ENCODE peak calls at places on chromosomes 4 and X, in nine cellular contexts. W, N, V, B, J, Z, E, D and L are unnamed samples.

GRCh38 chr4:2408401-2408958 is 10.0 kb downstream of the ZFYVE28 start:
- DNase-seq in W (no peak), N (no peak), V (peak), B (no peak), J (peak), Z (no peak), E (no peak), D (peak), L (no peak)

GRCh38 chrX:23981222-23981621 is 45.8 kb downstream of the KLHL15 start:
- DNase-seq in W (peak), N (no peak), V (no peak), B (no peak), J (no peak), Z (no peak), E (no peak), D (no peak), L (no peak)

GRCh38 chr4:187251896-187252295 is 528.2 kb upstream of the FAT1 start:
- DNase-seq in W (no peak), N (no peak), V (no peak), B (no peak), J (no peak), Z (no peak), E (no peak), D (no peak), L (no peak)

GRCh38 chrX:56068274-56068758 is 163.8 kb upstream of the KLF8 start:
- DNase-seq in W (no peak), N (no peak), V (peak), B (no peak), J (no peak), Z (peak), E (peak), D (no peak), L (no peak)

GRCh38 chrX:20233336-20233735 is 33.4 kb downstream of the RPS6KA3 start:
- DNase-seq in W (no peak), N (no peak), V (no peak), B (no peak), J (no peak), Z (no peak), E (no peak), D (no peak), L (no peak)

GRCh38 chr4:122469457-122469856 is 12.9 kb upstream of the IL2 start:
- DNase-seq in W (no peak), N (no peak), V (peak), B (no peak), J (no peak), Z (no peak), E (no peak), D (no peak), L (no peak)

GRCh38 chr4:28350485-28350884 is 1489.8 kb downstream of the STIM2 start:
- DNase-seq in W (no peak), N (no peak), V (no peak), B (no peak), J (no peak), Z (no peak), E (no peak), D (no peak), L (no peak)

GRCh38 chrX:24371391-24371972 is 11.0 kb downstream of the SUPT20HL1 start:
- DNase-seq in W (peak), N (peak), V (peak), B (no peak), J (peak), Z (peak), E (peak), D (no peak), L (peak)

GRCh38 chr4:174880001-174880400 is 38.2 kb upstream of the ADAM29 start:
- DNase-seq in W (no peak), N (no peak), V (no peak), B (no peak), J (no peak), Z (no peak), E (no peak), D (no peak), L (no peak)

GRCh38 chrX:11566814-11567213 is 98.9 kb downstream of the ARHGAP6 start:
- DNase-seq in W (no peak), N (no peak), V (no peak), B (no peak), J (no peak), Z (no peak), E (no peak), D (no peak), L (no peak)

GRCh38 chrX:73987166-73987565 is 316.8 kb upstream of the ZCCHC13 start:
- DNase-seq in W (no peak), N (no peak), V (no peak), B (no peak), J (no peak), Z (no peak), E (no peak), D (no peak), L (no peak)

GRCh38 chr4:140296335-140296753 is 77.1 kb upstream of the SCOC start:
- DNase-seq in W (no peak), N (peak), V (no peak), B (peak), J (no peak), Z (peak), E (peak), D (no peak), L (no peak)

GRCh38 chrX:47574609-47575325 is 7.5 kb upstream of the TIMP1 start:
- DNase-seq in W (no peak), N (no peak), V (no peak), B (no peak), J (no peak), Z (no peak), E (no peak), D (no peak), L (no peak)

GRCh38 chrX:6813836-6814370 is 279.0 kb upstream of the VCX3A start:
- DNase-seq in W (peak), N (no peak), V (no peak), B (no peak), J (no peak), Z (no peak), E (no peak), D (no peak), L (no peak)

GRCh38 chr4:88108747-88109122 is 49.7 kb downstream of the ABCG2 start:
- DNase-seq in W (no peak), N (no peak), V (no peak), B (no peak), J (no peak), Z (no peak), E (no peak), D (no peak), L (no peak)

GRCh38 chr4:150308824-150309472 is 230.7 kb downstream of the DCLK2 start:
- DNase-seq in W (no peak), N (no peak), V (no peak), B (no peak), J (no peak), Z (no peak), E (no peak), D (no peak), L (no peak)

GRCh38 chrX:56783450-56783831 is 54.4 kb downstream of the NBDY start:
- DNase-seq in W (peak), N (no peak), V (peak), B (peak), J (no peak), Z (no peak), E (peak), D (no peak), L (no peak)

GRCh38 chrX:121823406-121823805 is 776.0 kb downstream of the GLUD2 start:
- DNase-seq in W (no peak), N (no peak), V (no peak), B (no peak), J (no peak), Z (no peak), E (no peak), D (no peak), L (no peak)

GRCh38 chr4:4985844-4986243 is 33.4 kb downstream of the CYTL1 start:
- DNase-seq in W (peak), N (no peak), V (no peak), B (no peak), J (peak), Z (no peak), E (no peak), D (no peak), L (no peak)

GRCh38 chr4:17276821-17277220 is 235.1 kb downstream of the QDPR start:
- DNase-seq in W (no peak), N (no peak), V (no peak), B (peak), J (no peak), Z (peak), E (no peak), D (no peak), L (no peak)

GRCh38 chr4:385934-386707 is 48.5 kb downstream of the ZNF141 start:
- DNase-seq in W (no peak), N (no peak), V (no peak), B (no peak), J (no peak), Z (no peak), E (no peak), D (no peak), L (no peak)

GRCh38 chr4:131978120-131978519 is 1171.0 kb upstream of the PCDH10 start:
- DNase-seq in W (no peak), N (no peak), V (no peak), B (no peak), J (no peak), Z (no peak), E (no peak), D (no peak), L (no peak)

DNA sequence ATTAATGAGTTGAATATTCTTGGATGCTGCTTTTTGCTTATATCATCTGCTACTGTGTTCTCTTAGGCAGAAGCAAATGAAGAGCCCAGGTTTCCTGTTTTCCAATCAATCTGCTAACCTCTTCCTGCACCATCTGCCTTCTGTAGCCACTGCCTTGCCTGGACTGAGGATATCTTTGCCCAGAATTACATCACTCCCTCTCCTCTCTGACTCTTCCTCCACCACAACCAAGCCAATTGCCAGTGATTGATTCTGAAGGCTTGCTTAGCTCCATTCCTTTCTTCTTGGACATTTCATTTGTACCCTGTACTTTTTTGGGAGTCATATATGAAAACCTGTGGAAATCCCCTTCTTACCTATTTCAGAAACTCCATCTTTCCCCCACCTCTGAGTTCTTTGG is 14.0 kb downstream of the SGMS2 start:
- DNase-seq in W (no peak), N (no peak), V (no peak), B (no peak), J (no peak), Z (no peak), E (no peak), D (no peak), L (no peak)
- H3K27ac ChIP-seq in W (no peak), N (no peak), V (no peak), B (no peak), J (no peak), Z (no peak), E (peak), D (peak), L (no peak)

GRCh38 chr4:7045553-7045952 is 2.4 kb downstream of the TADA2B start:
- DNase-seq in W (no peak), N (no peak), V (no peak), B (peak), J (no peak), Z (no peak), E (no peak), D (no peak), L (no peak)
- H3K4me3 ChIP-seq in W (no peak), N (peak), V (no peak), B (no peak), J (peak), Z (no peak), E (peak), D (peak), L (no peak)

DNA sequence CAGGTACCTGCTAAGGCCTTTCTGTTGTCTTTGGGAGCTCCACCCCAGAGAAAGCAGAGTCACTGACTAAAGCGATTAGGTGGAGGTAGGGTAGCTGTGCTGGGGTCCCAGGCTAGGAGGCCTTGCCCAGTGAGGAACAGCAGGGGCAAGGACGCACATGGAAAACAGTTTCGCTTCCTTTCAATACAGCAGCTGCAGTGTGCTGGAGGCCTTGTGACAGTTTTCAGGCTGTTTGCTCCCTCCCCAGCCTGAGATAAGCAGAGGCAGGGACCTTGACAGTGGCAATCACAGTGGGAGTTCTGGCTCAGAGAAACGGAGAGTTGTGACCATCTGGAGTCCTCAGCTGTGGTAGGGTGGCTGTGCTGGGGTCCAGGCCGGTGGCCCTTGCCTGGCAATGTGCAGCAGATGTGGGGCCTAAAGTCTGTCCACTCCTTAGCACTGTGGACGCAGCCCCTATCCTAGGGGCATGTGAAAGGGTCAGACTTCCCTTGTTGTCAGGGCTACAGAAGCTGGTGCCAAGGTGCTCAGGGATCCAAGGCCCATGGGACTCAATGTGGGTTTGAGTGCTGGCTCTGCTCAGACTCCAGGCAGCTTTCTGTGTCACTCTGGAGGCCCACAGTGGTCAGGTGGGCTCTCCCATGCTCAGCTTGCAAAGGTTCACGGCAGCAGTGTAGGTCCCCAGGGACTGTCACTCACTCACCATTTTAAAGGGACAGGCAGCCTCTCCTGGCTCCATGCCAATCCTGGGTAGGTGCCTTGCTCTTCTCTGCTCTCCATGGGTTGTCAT is 534.9 kb upstream of the FMR1 start:
- DNase-seq in W (peak), N (no peak), V (no peak), B (peak), J (peak), Z (no peak), E (no peak), D (no peak), L (no peak)
- H3K27ac ChIP-seq in W (no peak), N (no peak), V (no peak), B (no peak), J (no peak), Z (no peak), E (no peak), D (no peak), L (no peak)

DNA sequence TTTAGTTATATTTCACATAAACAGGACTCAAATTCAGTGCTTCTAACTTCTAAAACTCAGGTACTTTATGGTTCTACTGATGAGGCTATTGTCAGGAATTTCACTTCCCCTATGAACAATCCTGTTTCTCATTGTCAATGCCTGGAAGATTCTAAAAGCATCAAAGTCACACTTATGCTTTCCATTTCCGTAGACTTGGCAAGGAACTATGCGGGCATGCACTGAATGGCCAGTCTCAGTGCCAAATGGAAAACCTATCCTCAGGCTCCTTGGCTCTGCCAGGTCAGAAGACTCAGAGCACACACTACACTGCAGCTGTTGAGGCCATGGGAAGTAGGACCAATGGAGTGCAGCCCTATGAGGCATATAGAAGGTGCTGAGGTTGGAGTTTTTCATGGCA is 97.0 kb upstream of the PTPN13 start:
- DNase-seq in W (no peak), N (no peak), V (no peak), B (no peak), J (no peak), Z (no peak), E (no peak), D (no peak), L (no peak)
- H3K4me3 ChIP-seq in W (no peak), N (no peak), V (no peak), B (no peak), J (no peak), Z (no peak), E (no peak), D (no peak), L (no peak)

GRCh38 chrX:115571712-115572111 is 10.7 kb downstream of the PLS3 start:
- DNase-seq in W (no peak), N (no peak), V (no peak), B (no peak), J (no peak), Z (no peak), E (no peak), D (no peak), L (no peak)

GRCh38 chrX:115579327-115579726 is 18.4 kb downstream of the PLS3 start:
- DNase-seq in W (no peak), N (no peak), V (no peak), B (no peak), J (no peak), Z (no peak), E (no peak), D (no peak), L (no peak)

GRCh38 chrX:115579786-115580294 is 18.9 kb downstream of the PLS3 start:
- DNase-seq in W (peak), N (no peak), V (no peak), B (no peak), J (no peak), Z (no peak), E (no peak), D (no peak), L (no peak)

GRCh38 chrX:115573172-115573571 is 12.2 kb downstream of the PLS3 start:
- DNase-seq in W (no peak), N (no peak), V (no peak), B (no peak), J (no peak), Z (no peak), E (no peak), D (no peak), L (no peak)

DNA sequence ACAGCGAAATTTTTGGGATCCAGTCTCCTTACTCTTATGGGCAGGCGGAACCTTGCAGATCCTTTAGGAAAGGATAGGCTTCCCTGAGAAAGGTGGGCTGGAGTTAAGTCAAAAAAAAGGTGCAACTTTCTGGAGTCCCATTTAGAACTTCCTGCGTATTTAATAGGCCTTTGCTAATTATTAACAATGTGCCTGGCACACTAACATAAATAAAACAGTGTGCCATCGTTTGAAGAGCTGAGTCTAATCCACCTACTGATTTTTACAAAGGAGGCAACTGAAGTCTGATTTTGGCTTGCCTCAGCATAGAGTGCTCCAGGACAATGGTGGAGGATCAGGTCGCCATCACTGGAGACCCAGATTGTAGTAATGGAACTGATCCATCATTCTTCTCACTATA is 15.7 kb downstream of the PLS3 start:
- DNase-seq in W (no peak), N (no peak), V (no peak), B (no peak), J (no peak), Z (no peak), E (no peak), D (no peak), L (no peak)
- H3K27ac ChIP-seq in W (no peak), N (no peak), V (no peak), B (no peak), J (no peak), Z (no peak), E (no peak), D (no peak), L (no peak)

GRCh38 chr4:151429957-151430548 is 21.1 kb downstream of the FHIP1A start:
- DNase-seq in W (no peak), N (no peak), V (peak), B (no peak), J (no peak), Z (no peak), E (no peak), D (no peak), L (no peak)
- H3K4me3 ChIP-seq in W (no peak), N (no peak), V (no peak), B (no peak), J (no peak), Z (no peak), E (no peak), D (no peak), L (no peak)